ENCODE peak calls at places on chromosomes 6 and 20, in seven cellular contexts. G is upper lobe of right lung; Q is ovary; U is neuronal stem cell; E is heart left ventricle; Y is CD8-positive, alpha-beta T cell; K is IMR-90. N is an unnamed sample.
A peak's percentile ranks its signal among the peaks of the same experiment; 100 is the strongest.

GRCh38 chr6:66328181-66328580 is 621.2 kb upstream of the EYS start:
- DNase-seq in G (no peak), Q (no peak), U (no peak), E (no peak), Y (no peak), K (no peak), N (no peak)

GRCh38 chr6:166244353-166245045 is 63.7 kb downstream of the PRR18 start:
- DNase-seq in G (no peak), Q (no peak), U (no peak), E (no peak), Y (peak; percentile 53), K (no peak), N (no peak)

GRCh38 chr20:14498809-14499208 is 161.4 kb upstream of the FLRT3 start:
- DNase-seq in G (no peak), Q (no peak), U (peak; percentile 9), E (no peak), Y (no peak), K (no peak), N (no peak)

GRCh38 chr6:14681699-14682487 is 564.0 kb upstream of the JARID2 start:
- DNase-seq in G (no peak), Q (no peak), U (no peak), E (no peak), Y (no peak), K (no peak), N (no peak)

GRCh38 chr6:158506577-158506976 is 53.3 kb upstream of the TMEM181 start:
- DNase-seq in G (no peak), Q (no peak), U (peak; percentile 32), E (no peak), Y (no peak), K (peak; percentile 7), N (no peak)

GRCh38 chr20:44622501-44623270 is 28.8 kb downstream of the ADA start:
- DNase-seq in G (no peak), Q (no peak), U (no peak), E (no peak), Y (no peak), K (no peak), N (no peak)

GRCh38 chr20:62551408-62552323 is 75.9 kb upstream of the GATA5 start:
- DNase-seq in G (no peak), Q (no peak), U (no peak), E (no peak), Y (no peak), K (no peak), N (no peak)

GRCh38 chr6:36838896-36839818 is at the start of gene CPNE5:
- DNase-seq in G (no peak), Q (peak; percentile 61), U (no peak), E (peak; percentile 43), Y (no peak), K (no peak), N (peak; percentile 55)

GRCh38 chr20:7855545-7855944 is 84.7 kb downstream of the HAO1 start:
- DNase-seq in G (no peak), Q (no peak), U (no peak), E (no peak), Y (no peak), K (no peak), N (no peak)

GRCh38 chr20:18001131-18001921 is 32.5 kb downstream of the MGME1 start:
- DNase-seq in G (peak; percentile 80), Q (peak; percentile 40), U (no peak), E (peak; percentile 14), Y (no peak), K (peak; percentile 69), N (peak; percentile 83)

GRCh38 chr6:16764188-16764950 is 3.1 kb upstream of the ATXN1 start:
- DNase-seq in G (no peak), Q (no peak), U (no peak), E (no peak), Y (no peak), K (peak; percentile 76), N (no peak)

GRCh38 chr6:64683682-64684081 is 1023.3 kb downstream of the EYS start:
- DNase-seq in G (no peak), Q (no peak), U (peak; percentile 12), E (no peak), Y (no peak), K (peak; percentile 28), N (peak; percentile 40)

GRCh38 chr20:4797275-4797674 is 75.6 kb downstream of the PRND start:
- DNase-seq in G (no peak), Q (no peak), U (no peak), E (no peak), Y (no peak), K (peak; percentile 54), N (no peak)

GRCh38 chr6:73955800-73956199 is 259.8 kb downstream of the CD109 start:
- DNase-seq in G (no peak), Q (no peak), U (no peak), E (no peak), Y (no peak), K (no peak), N (no peak)

GRCh38 chr6:26172496-26172958 is 85.3 kb downstream of the HFE start:
- DNase-seq in G (no peak), Q (no peak), U (no peak), E (no peak), Y (peak; percentile 40), K (peak; percentile 46), N (no peak)

GRCh38 chr6:44004136-44004535 is 123.1 kb downstream of the MRPL14 start:
- DNase-seq in G (no peak), Q (no peak), U (no peak), E (no peak), Y (no peak), K (no peak), N (no peak)
- H3K4me1 ChIP-seq in G (peaks cover 17% of the 10 kb centered on the region), Q (peaks cover 2% of the 10 kb centered on the region), U (no peaks in the 10 kb centered on the region), E (peaks cover 29% of the 10 kb centered on the region), Y (peaks cover 9% of the 10 kb centered on the region), K (peaks cover 26% of the 10 kb centered on the region), N (no peaks in the 10 kb centered on the region)

DNA sequence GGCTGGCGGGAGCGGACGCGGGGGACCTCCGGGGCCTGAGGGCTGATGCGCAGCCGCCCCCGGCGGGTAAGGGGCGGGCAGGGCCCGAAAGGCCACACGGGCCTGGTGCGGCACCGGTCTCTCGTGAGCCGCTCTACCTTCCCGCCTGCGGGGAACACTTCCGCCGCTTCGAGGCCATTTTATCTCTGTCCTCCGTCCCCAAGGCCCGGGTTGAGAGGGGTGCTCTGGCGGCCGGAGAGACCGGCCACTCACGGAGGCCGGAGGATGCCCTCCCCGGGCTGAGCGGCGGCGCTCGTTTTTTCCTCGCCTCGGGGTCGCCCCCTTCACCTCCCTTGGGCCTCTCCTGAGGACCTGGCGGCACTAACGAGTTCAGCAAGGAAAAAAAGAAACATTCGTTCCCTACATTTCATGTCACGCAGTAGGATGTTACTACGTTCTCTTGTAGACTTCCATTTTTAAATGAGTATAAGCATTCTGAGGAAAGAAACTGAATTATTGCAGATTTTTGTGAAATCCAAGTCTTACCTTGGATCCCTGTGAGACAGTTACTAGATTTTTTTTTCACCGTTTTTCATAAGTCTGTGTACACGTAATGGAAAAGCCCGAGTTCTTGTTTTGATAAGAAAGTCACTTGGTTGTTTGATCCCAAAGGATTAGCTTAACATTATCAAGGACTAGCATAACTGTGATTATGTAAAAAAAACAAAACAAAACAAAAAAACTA is 573 bp downstream of the WTAP start:
- DNase-seq in G (no peak), Q (no peak), U (peak; percentile 38), E (no peak), Y (peak; percentile 58), K (no peak), N (no peak)
- H3K4me1 ChIP-seq in G (peaks cover 38% of the 10 kb centered on the region), Q (peaks cover 10% of the 10 kb centered on the region), U (peaks cover 6% of the 10 kb centered on the region), E (peaks cover 51% of the 10 kb centered on the region), Y (peaks cover 58% of the 10 kb centered on the region), K (peaks cover 3% of the 10 kb centered on the region), N (peaks cover 4% of the 10 kb centered on the region)

GRCh38 chr20:59158673-59159072 is 4.9 kb upstream of the ZNF831 start:
- DNase-seq in G (no peak), Q (no peak), U (no peak), E (no peak), Y (no peak), K (no peak), N (no peak)
- H3K4me1 ChIP-seq in G (no peaks in the 10 kb centered on the region), Q (no peaks in the 10 kb centered on the region), U (no peaks in the 10 kb centered on the region), E (peaks cover under 1% of the 10 kb centered on the region), Y (peaks cover 73% of the 10 kb centered on the region), K (no peaks in the 10 kb centered on the region), N (peaks cover 2% of the 10 kb centered on the region)

DNA sequence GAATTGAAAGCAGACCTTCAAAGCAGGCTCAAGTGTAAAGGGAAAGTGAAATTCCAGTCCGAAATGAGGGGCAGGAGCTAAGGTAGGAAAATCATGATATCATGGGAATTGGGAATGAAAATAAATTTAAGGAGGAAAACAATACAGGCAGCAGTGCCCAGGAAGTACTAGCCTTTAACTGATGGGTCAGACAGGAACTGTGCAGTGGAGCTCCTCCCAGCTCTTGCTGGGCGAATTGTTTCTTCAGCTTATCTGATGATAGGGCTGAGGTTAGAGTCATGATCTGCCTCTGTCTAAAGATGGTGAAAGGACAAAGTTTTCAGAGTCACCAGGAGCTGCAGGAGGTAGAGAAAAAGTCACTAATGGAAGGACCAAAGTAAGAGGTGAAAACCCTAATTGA is 457.9 kb upstream of the PTCHD4 start:
- DNase-seq in G (no peak), Q (no peak), U (no peak), E (no peak), Y (no peak), K (no peak), N (no peak)
- H3K4me1 ChIP-seq in G (no peaks in the 10 kb centered on the region), Q (no peaks in the 10 kb centered on the region), U (no peaks in the 10 kb centered on the region), E (no peaks in the 10 kb centered on the region), Y (no peaks in the 10 kb centered on the region), K (no peaks in the 10 kb centered on the region), N (no peaks in the 10 kb centered on the region)

GRCh38 chr20:64080013-64080812 is at the start of gene OPRL1:
- DNase-seq in G (no peak), Q (peak; percentile 53), U (no peak), E (no peak), Y (peak; percentile 68), K (no peak), N (peak; percentile 53)
- H3K4me1 ChIP-seq in G (peaks cover 33% of the 10 kb centered on the region), Q (no peaks in the 10 kb centered on the region), U (peaks cover 57% of the 10 kb centered on the region), E (peaks cover 28% of the 10 kb centered on the region), Y (peaks cover 59% of the 10 kb centered on the region), K (peaks cover 17% of the 10 kb centered on the region), N (no peaks in the 10 kb centered on the region)

GRCh38 chr6:21087188-21087587 is 506.4 kb upstream of the SOX4 start:
- DNase-seq in G (no peak), Q (no peak), U (no peak), E (no peak), Y (no peak), K (no peak), N (no peak)

GRCh38 chr6:21085643-21086042 is 507.9 kb upstream of the SOX4 start:
- DNase-seq in G (no peak), Q (no peak), U (no peak), E (no peak), Y (no peak), K (no peak), N (no peak)

GRCh38 chr6:21095462-21095861 is 498.1 kb upstream of the SOX4 start:
- DNase-seq in G (no peak), Q (no peak), U (no peak), E (no peak), Y (no peak), K (no peak), N (no peak)

DNA sequence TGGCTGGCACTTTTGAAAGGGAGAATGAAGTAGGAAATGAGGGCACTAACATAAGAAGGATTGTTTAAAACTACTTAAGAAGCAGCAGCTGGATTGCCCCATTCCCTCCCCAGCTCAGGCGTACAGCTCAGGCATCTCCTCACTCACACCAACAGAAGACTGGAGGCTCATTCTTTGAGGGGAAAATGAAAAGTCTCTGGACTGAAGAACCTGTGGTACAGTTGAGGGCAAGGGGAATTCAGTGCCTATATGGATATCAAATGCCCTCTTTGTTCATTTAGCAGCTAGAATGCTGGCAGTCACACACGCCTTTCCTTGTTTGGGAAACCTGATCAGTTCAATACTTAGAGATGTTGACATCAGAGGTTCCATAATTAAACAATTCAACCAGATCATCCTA is 502.1 kb upstream of the SOX4 start:
- DNase-seq in G (no peak), Q (no peak), U (no peak), E (no peak), Y (no peak), K (no peak), N (no peak)
- H3K4me1 ChIP-seq in G (no peaks in the 10 kb centered on the region), Q (peaks cover 2% of the 10 kb centered on the region), U (no peaks in the 10 kb centered on the region), E (no peaks in the 10 kb centered on the region), Y (no peaks in the 10 kb centered on the region), K (no peaks in the 10 kb centered on the region), N (no peaks in the 10 kb centered on the region)

N was measured in right cardiac atrium.